ENCODE peak calls at places on chromosomes 12 and 14, in seven cellular contexts. V, R, L, W, M, N and Z are unnamed samples. For H3K9me2, the result is how much of the 10 kb centered on the place peaks cover.

GRCh38 chr12:50901685-50902113 is 50.6 kb upstream of the HIGD1C start:
- DNase-seq in V (no peak), R (no peak), L (no peak), W (peak), M (no peak), N (no peak), Z (no peak)

GRCh38 chr14:50028458-50028857 is 87.9 kb downstream of the VCPKMT start:
- DNase-seq in V (no peak), R (no peak), L (no peak), W (no peak), M (no peak), N (no peak), Z (no peak)

GRCh38 chr14:100022772-100023451 is 42.3 kb upstream of the EVL start:
- DNase-seq in V (no peak), R (peak), L (peak), W (no peak), M (no peak), N (no peak), Z (no peak)

GRCh38 chr12:4308334-4308960 is 12.6 kb upstream of the TIGAR start:
- DNase-seq in V (peak), R (no peak), L (no peak), W (no peak), M (no peak), N (no peak), Z (no peak)

GRCh38 chr14:104319489-104320241 is 181.3 kb downstream of the KIF26A start:
- DNase-seq in V (no peak), R (no peak), L (no peak), W (no peak), M (no peak), N (no peak), Z (no peak)

GRCh38 chr14:105841022-105842009 is 314.9 kb downstream of the TMEM121 start:
- DNase-seq in V (no peak), R (no peak), L (no peak), W (no peak), M (no peak), N (peak), Z (no peak)

GRCh38 chr12:60264094-60264493 is 668.3 kb downstream of the SLC16A7 start:
- DNase-seq in V (no peak), R (no peak), L (no peak), W (no peak), M (no peak), N (no peak), Z (no peak)

GRCh38 chr12:79420146-79420618 is 270.6 kb downstream of the PAWR start:
- DNase-seq in V (peak), R (peak), L (peak), W (peak), M (no peak), N (peak), Z (peak)

GRCh38 chr12:100877776-100878175 is 83.2 kb downstream of the ANO4 start:
- DNase-seq in V (no peak), R (peak), L (no peak), W (no peak), M (no peak), N (no peak), Z (no peak)

GRCh38 chr14:38108681-38109080 is 99.0 kb upstream of the SSTR1 start:
- DNase-seq in V (peak), R (peak), L (no peak), W (no peak), M (no peak), N (no peak), Z (no peak)

GRCh38 chr14:55297611-55298323 is 26.5 kb downstream of the FBXO34 start:
- DNase-seq in V (peak), R (no peak), L (peak), W (peak), M (no peak), N (peak), Z (no peak)

GRCh38 chr14:44963775-44964380 is 1.9 kb downstream of the TOGARAM1 start:
- DNase-seq in V (peak), R (peak), L (no peak), W (no peak), M (peak), N (peak), Z (no peak)

GRCh38 chr12:55932546-55932919 is 1.6 kb downstream of the DGKA start:
- DNase-seq in V (no peak), R (peak), L (no peak), W (no peak), M (peak), N (peak), Z (no peak)

GRCh38 chr12:110355080-110355479 is 48.4 kb downstream of the ANAPC7 start:
- DNase-seq in V (peak), R (peak), L (no peak), W (peak), M (peak), N (peak), Z (peak)

GRCh38 chr12:75505706-75506312 is 5.6 kb downstream of the KRR1 start:
- DNase-seq in V (peak), R (peak), L (peak), W (peak), M (no peak), N (peak), Z (no peak)

GRCh38 chr12:78308701-78309100 is 478.0 kb downstream of the NAV3 start:
- DNase-seq in V (peak), R (no peak), L (no peak), W (no peak), M (no peak), N (no peak), Z (no peak)

GRCh38 chr14:92649934-92650545 is 98.4 kb downstream of the LGMN start:
- DNase-seq in V (peak), R (peak), L (no peak), W (no peak), M (no peak), N (no peak), Z (no peak)

GRCh38 chr12:43776498-43776897 is 17.7 kb downstream of the IRAK4 start:
- DNase-seq in V (peak), R (peak), L (peak), W (peak), M (peak), N (peak), Z (peak)

GRCh38 chr12:30753233-30753632 is 1.5 kb downstream of the CAPRIN2 start:
- DNase-seq in V (peak), R (peak), L (peak), W (peak), M (peak), N (peak), Z (no peak)
- H3K27ac ChIP-seq in V (no peak), R (peak), L (no peak), W (peak), M (no peak), N (no peak), Z (no peak)

DNA sequence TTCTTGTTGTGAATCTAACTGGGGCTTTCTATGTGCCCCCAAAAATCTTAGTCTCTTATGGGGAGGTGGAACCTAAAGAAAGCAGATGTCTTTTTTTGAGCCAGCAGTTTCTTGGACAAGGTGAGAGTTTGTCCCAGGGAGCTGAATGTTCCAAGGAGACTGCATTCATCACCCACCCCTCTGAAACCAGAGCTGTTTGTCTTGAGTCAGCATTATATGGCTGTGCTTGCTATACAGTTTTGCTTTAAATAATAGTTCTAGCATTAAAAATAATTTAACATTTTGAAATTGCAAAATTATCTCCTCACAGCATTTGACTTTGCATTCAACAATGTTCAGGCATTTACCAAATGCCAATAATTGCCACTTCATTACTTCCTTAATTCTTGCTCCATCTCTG is 813.3 kb downstream of the BCL11B start:
- DNase-seq in V (no peak), R (no peak), L (no peak), W (no peak), M (no peak), N (no peak), Z (no peak)
- H3K9me2 ChIP-seq in V (under half), R (under half), L (under half), W (under half), M (under half), N (under half), Z (under half)

GRCh38 chr12:125340791-125341190 is 275.6 kb downstream of the AACS start:
- DNase-seq in V (peak), R (peak), L (peak), W (no peak), M (no peak), N (no peak), Z (no peak)
- TF ChIP-seq EZH2phosphoT487 in V (no peak), R (no peak), L (no peak), W (no peak), M (no peak), N (no peak), Z (no peak)

DNA sequence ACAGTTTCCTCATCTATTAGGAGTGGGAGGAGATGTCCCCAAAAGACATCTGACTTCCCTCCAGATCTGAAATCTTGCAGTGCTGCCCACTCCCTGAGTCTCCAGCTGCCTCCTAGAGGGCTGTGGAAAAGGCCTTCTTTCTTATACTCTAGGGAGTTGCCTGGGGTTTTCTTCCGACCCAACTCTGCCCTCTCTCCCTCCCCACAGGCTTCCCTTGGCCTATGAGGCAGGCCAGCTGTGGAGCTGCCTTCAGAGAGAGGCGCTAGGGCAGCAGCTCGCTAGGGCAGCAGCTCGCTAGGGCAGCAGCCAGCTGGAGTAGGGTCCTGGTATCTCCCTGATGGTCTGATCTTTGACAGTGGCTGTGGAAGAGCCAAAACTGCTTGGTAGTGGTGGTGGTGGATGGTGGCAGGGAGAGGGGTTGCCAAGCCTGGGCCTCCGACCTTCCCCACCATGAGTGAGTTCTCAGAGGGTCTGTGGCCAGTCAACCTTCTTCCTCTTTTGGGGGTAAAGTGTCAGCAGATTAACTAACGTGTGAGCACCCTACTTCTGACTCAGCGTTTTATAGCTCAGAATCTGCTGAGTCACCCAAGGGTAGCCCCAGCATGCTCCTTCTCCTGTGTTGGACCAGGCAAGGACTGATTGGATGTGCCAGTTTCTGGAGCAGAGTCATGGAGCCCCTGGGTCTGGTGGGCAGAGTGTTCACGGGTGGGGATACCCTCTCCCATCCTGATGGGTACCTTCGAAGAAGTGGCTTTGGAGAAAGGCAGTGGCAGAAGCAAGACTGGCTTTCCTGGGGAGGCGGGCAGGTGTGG is 2.3 kb downstream of the SLC48A1 start:
- DNase-seq in V (peak), R (peak), L (no peak), W (no peak), M (no peak), N (no peak), Z (no peak)
- H3K27ac ChIP-seq in V (no peak), R (no peak), L (no peak), W (no peak), M (no peak), N (no peak), Z (no peak)

GRCh38 chr14:87391066-87391465 is 601.9 kb downstream of the GALC start:
- DNase-seq in V (no peak), R (no peak), L (no peak), W (no peak), M (no peak), N (no peak), Z (no peak)
- H3K9me2 ChIP-seq in V (under half), R (under half), L (under half), W (under half), M (under half), N (under half), Z (under half)

GRCh38 chr12:16454481-16454880 is 107.0 kb downstream of the MGST1 start:
- DNase-seq in V (no peak), R (peak), L (no peak), W (no peak), M (no peak), N (no peak), Z (no peak)
- TF ChIP-seq EZH2phosphoT487 in V (no peak), R (no peak), L (no peak), W (no peak), M (no peak), N (no peak), Z (no peak)

GRCh38 chr12:65960820-65961691 is 136.8 kb downstream of the HMGA2 start:
- DNase-seq in V (no peak), R (no peak), L (no peak), W (no peak), M (no peak), N (no peak), Z (no peak)
- H3K27ac ChIP-seq in V (peak), R (no peak), L (peak), W (no peak), M (peak), N (no peak), Z (no peak)

DNA sequence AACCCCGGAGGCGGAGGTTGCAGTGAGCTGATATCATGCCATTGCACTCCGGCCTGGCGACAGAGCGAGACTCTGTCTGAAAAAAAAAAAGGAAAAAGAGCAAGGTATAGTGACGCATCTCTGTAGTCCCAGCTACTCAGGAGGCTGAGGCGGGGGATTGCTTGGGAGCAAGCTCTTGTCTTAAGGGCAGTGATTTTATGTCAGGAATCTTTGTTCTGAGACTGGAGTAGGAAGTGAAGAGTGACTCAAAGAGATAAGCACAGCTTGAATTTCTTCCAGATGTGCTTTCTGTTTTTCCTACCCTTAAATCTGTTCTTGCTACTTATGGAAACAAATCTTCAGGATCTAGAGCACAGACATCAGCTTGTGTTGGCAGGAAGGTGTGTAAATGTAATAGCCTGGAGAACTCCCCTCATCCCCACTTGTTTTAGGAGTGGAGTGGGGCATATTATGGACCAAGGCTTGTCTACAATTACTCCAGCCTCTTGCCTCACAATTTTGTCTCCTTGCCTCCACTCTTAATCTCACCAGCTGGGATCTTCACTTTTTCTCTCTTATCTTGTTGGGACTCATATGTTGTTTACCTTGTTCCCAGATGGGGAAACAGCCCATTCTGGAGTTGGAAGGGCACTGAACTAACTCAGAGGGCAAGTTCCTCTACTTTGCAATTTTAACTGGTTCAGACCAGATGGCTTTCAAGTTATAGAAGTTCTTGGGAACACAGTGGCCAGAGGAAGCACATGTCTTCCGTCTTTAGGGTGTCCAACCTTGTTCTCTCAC is 7.5 kb downstream of the TMED2 start:
- DNase-seq in V (no peak), R (peak), L (peak), W (no peak), M (no peak), N (no peak), Z (no peak)
- H3K9me2 ChIP-seq in V (under half), R (under half), L (under half), W (under half), M (under half), N (under half), Z (under half)

DNA sequence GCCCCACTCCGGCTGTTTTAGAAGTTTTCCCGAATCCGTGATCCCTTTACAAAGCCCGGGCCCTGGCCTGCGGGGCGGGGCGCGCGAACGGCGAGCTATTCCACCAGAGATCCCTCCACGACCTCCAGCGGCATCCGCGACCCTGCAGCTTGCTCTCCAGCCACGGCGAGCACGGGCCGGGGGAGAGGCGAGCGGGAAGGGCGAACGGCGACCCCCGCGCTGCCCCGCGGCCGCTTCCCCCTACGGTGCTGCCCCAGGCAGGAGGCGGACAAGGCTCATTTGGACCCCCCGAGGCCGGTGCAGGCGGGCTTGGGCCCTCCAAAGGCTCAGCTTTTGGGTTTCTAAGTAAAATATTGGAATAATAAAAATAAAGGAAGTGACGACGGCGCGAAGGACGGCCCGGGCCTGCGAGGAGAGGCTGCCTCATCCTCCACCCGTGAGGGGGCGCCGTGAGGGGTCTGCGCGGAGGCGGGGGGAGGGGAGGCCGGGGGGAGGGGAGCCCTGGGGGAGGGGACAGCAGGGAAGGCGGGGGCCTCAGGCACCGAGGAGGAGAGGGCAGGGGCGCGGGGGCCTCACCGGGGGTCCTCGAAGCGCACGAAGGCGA is 600 bp downstream of the SRSF9 start:
- DNase-seq in V (no peak), R (peak), L (peak), W (no peak), M (peak), N (no peak), Z (no peak)
- TF ChIP-seq EZH2phosphoT487 in V (no peak), R (no peak), L (no peak), W (no peak), M (no peak), N (no peak), Z (no peak)